ENCODE peak calls at places on chromosomes 12 and 14, in five cellular contexts. J, S, D, R and X are unnamed samples.

GRCh38 chr12:22537000-22537544 is 7.3 kb downstream of the C2CD5 start:
- DNase-seq in J (no peak), S (no peak), D (no peak), R (peak; percentile 8), X (no peak)

GRCh38 chr14:104678901-104679705 is 10.3 kb upstream of the INF2 start:
- DNase-seq in J (no peak), S (no peak), D (no peak), R (no peak), X (no peak)

GRCh38 chr14:64444984-64445845 is 20.1 kb upstream of the AKAP5 start:
- DNase-seq in J (no peak), S (peak; percentile 80), D (no peak), R (peak; percentile 58), X (peak; percentile 78)

GRCh38 chr12:94169495-94169894 is 21.1 kb downstream of the PLXNC1 start:
- DNase-seq in J (peak; percentile 59), S (no peak), D (no peak), R (no peak), X (no peak)

GRCh38 chr12:131353826-131354225 is 357.1 kb upstream of the SFSWAP start:
- DNase-seq in J (no peak), S (no peak), D (no peak), R (no peak), X (no peak)

GRCh38 chr14:98393527-98393926 is 878.5 kb downstream of the BCL11B start:
- DNase-seq in J (no peak), S (no peak), D (no peak), R (no peak), X (no peak)

GRCh38 chr12:101940400-101940950 is 63.1 kb downstream of the DRAM1 start:
- DNase-seq in J (no peak), S (no peak), D (no peak), R (no peak), X (no peak)

GRCh38 chr12:31353730-31354708 is 28.1 kb upstream of the SINHCAF start:
- DNase-seq in J (no peak), S (no peak), D (no peak), R (no peak), X (no peak)

GRCh38 chr12:48542300-48542928 is 17.0 kb downstream of the OR8S1 start:
- DNase-seq in J (no peak), S (peak; percentile 42), D (peak; percentile 50), R (peak; percentile 27), X (peak; percentile 33)

GRCh38 chr14:83280719-83281118 is 1747.1 kb upstream of the SEL1L start:
- DNase-seq in J (no peak), S (no peak), D (no peak), R (no peak), X (no peak)

GRCh38 chr14:37546621-37547447 is 48.2 kb downstream of the FOXA1 start:
- DNase-seq in J (no peak), S (no peak), D (no peak), R (peak; percentile 13), X (no peak)

GRCh38 chr14:61599959-61600358 is 95.4 kb upstream of the HIF1A start:
- DNase-seq in J (no peak), S (no peak), D (no peak), R (no peak), X (no peak)

GRCh38 chr14:61603736-61604135 is 91.6 kb upstream of the HIF1A start:
- DNase-seq in J (no peak), S (no peak), D (no peak), R (no peak), X (no peak)

GRCh38 chr14:61598980-61599379 is 96.3 kb upstream of the HIF1A start:
- DNase-seq in J (no peak), S (no peak), D (no peak), R (no peak), X (no peak)

GRCh38 chr14:61601923-61602732 is 93.2 kb upstream of the HIF1A start:
- DNase-seq in J (no peak), S (no peak), D (no peak), R (no peak), X (peak; percentile 21)

DNA sequence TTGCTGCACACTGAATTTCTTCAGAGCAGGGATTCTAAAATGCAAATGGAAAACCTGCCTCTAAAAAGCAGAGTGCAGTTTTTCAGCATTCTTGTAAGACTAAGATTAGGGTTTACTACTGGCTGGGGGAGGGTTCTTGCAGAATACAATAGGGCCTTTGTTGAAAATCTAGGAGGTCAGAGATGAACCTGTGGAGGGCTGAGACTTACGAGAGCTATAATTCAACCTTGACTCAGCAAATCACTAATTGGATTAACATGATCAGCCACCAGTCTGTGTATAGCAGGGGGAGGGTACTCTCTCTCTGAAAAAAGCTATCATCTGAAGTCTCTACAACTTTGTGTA is 92.6 kb upstream of the HIF1A start:
- DNase-seq in J (no peak), S (no peak), D (no peak), R (no peak), X (peak; percentile 83)
- TF ChIP-seq CTCF in J (no peak), S (no peak), D (no peak), R (no peak), X (no peak)

GRCh38 chr12:51797301-51797700 is 51.2 kb downstream of the FIGNL2 start:
- DNase-seq in J (no peak), S (peak; percentile 75), D (no peak), R (no peak), X (no peak)

GRCh38 chr12:51788876-51789275 is 59.6 kb downstream of the FIGNL2 start:
- DNase-seq in J (no peak), S (peak; percentile 51), D (no peak), R (peak; percentile 29), X (no peak)

GRCh38 chr12:51792417-51792816 is 56.1 kb downstream of the FIGNL2 start:
- DNase-seq in J (no peak), S (no peak), D (no peak), R (no peak), X (no peak)

GRCh38 chr12:51798507-51798906 is 50.0 kb downstream of the FIGNL2 start:
- DNase-seq in J (no peak), S (peak; percentile 24), D (no peak), R (no peak), X (no peak)

GRCh38 chr12:51793201-51793600 is 55.3 kb downstream of the FIGNL2 start:
- DNase-seq in J (no peak), S (peak; percentile 7), D (no peak), R (no peak), X (no peak)
- TF ChIP-seq EZH2 in J (no peak), S (no peak), D (no peak), R (no peak), X (no peak)

GRCh38 chr12:26119391-26119981 is 5.4 kb downstream of the BHLHE41 start:
- DNase-seq in J (no peak), S (peak; percentile 68), D (peak; percentile 19), R (peak; percentile 84), X (peak; percentile 76)
- H3K9me3 ChIP-seq in J (no peaks in the 10 kb centered on the region), S (no peaks in the 10 kb centered on the region), D (no peaks in the 10 kb centered on the region), R (no peaks in the 10 kb centered on the region), X (no peaks in the 10 kb centered on the region)

GRCh38 chr14:100827751-100828447 is 2.0 kb downstream of the MEG3 start:
- DNase-seq in J (no peak), S (peak; percentile 20), D (peak; percentile 21), R (peak; percentile 77), X (no peak)
- TF ChIP-seq CTCF in J (no peak), S (peak; percentile 69), D (peak; percentile 16), R (peak; percentile 58), X (peak; percentile 25)

GRCh38 chr14:60657609-60657983 is 8.3 kb upstream of the SIX1 start:
- DNase-seq in J (no peak), S (no peak), D (no peak), R (no peak), X (no peak)
- TF ChIP-seq EZH2 in J (no peak), S (no peak), D (no peak), R (no peak), X (no peak)

DNA sequence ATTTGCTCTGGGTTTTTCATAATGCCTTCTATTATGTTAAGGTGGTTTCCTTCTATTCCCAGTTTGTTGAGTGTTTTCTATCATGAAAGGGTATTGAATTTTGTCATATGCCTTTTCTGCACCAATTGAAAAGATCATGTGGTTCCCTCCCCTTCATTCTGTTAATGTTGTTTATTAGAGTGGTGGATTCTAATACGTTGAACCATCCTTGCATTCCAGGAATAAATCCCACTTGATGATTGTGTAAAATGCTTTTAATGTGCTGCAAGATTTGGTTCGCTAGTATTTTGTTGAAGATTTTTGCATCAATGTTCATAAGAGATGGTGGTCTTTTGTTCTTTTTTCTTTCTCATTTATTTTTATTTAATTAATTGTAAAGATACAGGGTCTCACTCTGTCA is 55.2 kb downstream of the ATP23 start:
- DNase-seq in J (no peak), S (no peak), D (no peak), R (no peak), X (no peak)
- H3K9me3 ChIP-seq in J (peaks cover 33% of the 10 kb centered on the region), S (peaks cover 16% of the 10 kb centered on the region), D (no peaks in the 10 kb centered on the region), R (no peaks in the 10 kb centered on the region), X (peaks cover 18% of the 10 kb centered on the region)

GRCh38 chr12:68118096-68118755 is 41.3 kb downstream of the IFNG start:
- DNase-seq in J (no peak), S (no peak), D (no peak), R (no peak), X (no peak)

GRCh38 chr12:68109444-68110217 is 49.9 kb downstream of the IFNG start:
- DNase-seq in J (no peak), S (no peak), D (no peak), R (no peak), X (no peak)

GRCh38 chr12:68111995-68112394 is 47.5 kb downstream of the IFNG start:
- DNase-seq in J (no peak), S (no peak), D (no peak), R (no peak), X (no peak)

GRCh38 chr12:68109001-68109400 is 50.5 kb downstream of the IFNG start:
- DNase-seq in J (no peak), S (no peak), D (no peak), R (no peak), X (no peak)

GRCh38 chr12:68113644-68114043 is 45.9 kb downstream of the IFNG start:
- DNase-seq in J (peak; percentile 34), S (no peak), D (no peak), R (no peak), X (no peak)
- TF ChIP-seq CTCF in J (peak; percentile 47), S (peak; percentile 55), D (peak; percentile 56), R (no peak), X (peak; percentile 57)